ENCODE peak calls at places on chromosome 12, in nine cellular contexts. Z is T-helper 17 cell; N is CD4-positive, alpha-beta T cell; E is kidney glomerular epithelial cell; O is H4; L is A549; C is left cardiac atrium; G is B cell; X is MM.1S. A is an unnamed sample.
A peak's percentile ranks its signal among the peaks of the same experiment; 100 is the strongest.

GRCh38 chr12:116365114-116365513 is 87.6 kb upstream of the MED13L start:
- DNase-seq in O (no peak), G (no peak), N (no peak), L (no peak), X (no peak), E (no peak), C (no peak), Z (no peak), A (no peak)

GRCh38 chr12:46430340-46430948 is 57.9 kb upstream of the SLC38A2 start:
- DNase-seq in L (peak; percentile 74), X (no peak), E (peak; percentile 87), O (peak; percentile 54), C (no peak), G (no peak), Z (no peak), N (no peak), A (peak; percentile 98)

GRCh38 chr12:50325890-50326391 is 42.6 kb upstream of the LIMA1 start:
- DNase-seq in G (no peak), X (no peak), Z (no peak), L (no peak), O (no peak), E (no peak), C (no peak), N (no peak), A (no peak)

GRCh38 chr12:75850751-75851462 is 180.7 kb downstream of the PHLDA1 start:
- DNase-seq in G (no peak), L (peak; percentile 7), Z (no peak), X (no peak), N (no peak), C (no peak), E (no peak), O (peak; percentile 20), A (peak; percentile 56)

GRCh38 chr12:126404293-126404851 is 1339.1 kb downstream of the AACS start:
- DNase-seq in E (no peak), L (no peak), C (no peak), Z (no peak), X (no peak), N (no peak), O (no peak), G (no peak), A (peak; percentile 16)

GRCh38 chr12:115810166-115810565 is 467.3 kb downstream of the MED13L start:
- DNase-seq in G (no peak), L (no peak), E (no peak), O (no peak), N (no peak), X (no peak), Z (no peak), C (no peak), A (no peak)

GRCh38 chr12:46356655-46357437 is 15.7 kb downstream of the SLC38A2 start:
- DNase-seq in O (no peak), N (no peak), Z (no peak), C (no peak), E (no peak), L (no peak), X (no peak), G (no peak), A (no peak)

GRCh38 chr12:80829767-80830166 is 108.0 kb downstream of the LIN7A start:
- DNase-seq in N (no peak), E (no peak), O (no peak), L (no peak), Z (no peak), C (no peak), G (no peak), X (no peak), A (peak; percentile 15)

GRCh38 chr12:102642199-102642598 is 161.8 kb upstream of the IGF1 start:
- DNase-seq in N (no peak), O (no peak), X (no peak), G (no peak), E (no peak), Z (no peak), L (no peak), C (no peak), A (no peak)

GRCh38 chr12:127729381-127729780 is 537.6 kb upstream of the TMEM132C start:
- DNase-seq in L (no peak), G (no peak), E (no peak), C (no peak), O (peak; percentile 62), Z (no peak), N (no peak), X (no peak), A (no peak)

GRCh38 chr12:19998968-19999792 is 369.2 kb upstream of the PDE3A start:
- DNase-seq in C (no peak), E (peak; percentile 78), O (no peak), G (no peak), X (no peak), N (no peak), L (peak; percentile 24), Z (no peak), A (peak; percentile 39)

GRCh38 chr12:56885316-56885715 is 48.9 kb downstream of the SDR9C7 start:
- DNase-seq in L (no peak), E (no peak), Z (no peak), X (no peak), N (no peak), C (no peak), O (no peak), G (no peak), A (no peak)

GRCh38 chr12:106302401-106303201 is at the start of gene TCP11L2:
- DNase-seq in Z (peak; percentile 94), N (peak; percentile 91), G (peak; percentile 92), L (peak; percentile 69), O (peak; percentile 64), C (peak; percentile 90), X (peak; percentile 83), E (peak; percentile 35), A (peak; percentile 18)

GRCh38 chr12:95413576-95413975 is 60.4 kb upstream of the METAP2 start:
- DNase-seq in L (no peak), X (no peak), C (no peak), Z (no peak), N (no peak), G (no peak), O (peak; percentile 10), E (no peak), A (peak; percentile 18)

GRCh38 chr12:12606793-12607589 is 4.7 kb upstream of the CREBL2 start:
- DNase-seq in Z (no peak), C (no peak), E (peak; percentile 66), L (no peak), N (no peak), G (no peak), O (peak; percentile 72), X (no peak), A (peak; percentile 93)

GRCh38 chr12:16359512-16360491 is 12.4 kb downstream of the MGST1 start:
- DNase-seq in O (peak; percentile 57), N (no peak), X (peak; percentile 61), G (no peak), Z (no peak), E (peak; percentile 19), L (peak; percentile 41), C (peak; percentile 67), A (peak; percentile 31)

A was measured in renal cortical epithelial cell.